ENCODE peak calls at places on chromosome 4, in six cellular contexts. One of them, this sample, is unnamed.

GRCh38 chr4:133823177-133823576 is 378.4 kb downstream of the PABPC4L start:
- DNase-seq in cardiac muscle cell: no peak
- DNase-seq in cardiac fibroblast: no peak
- DNase-seq in Caki2: no peak
- DNase-seq in RWPE1: no peak
- DNase-seq in HS-5: no peak
- DNase-seq in this sample: no peak

GRCh38 chr4:6953751-6954380 is 44.2 kb downstream of the TBC1D14 start:
- DNase-seq in cardiac muscle cell: peak
- DNase-seq in cardiac fibroblast: peak
- DNase-seq in Caki2: peak
- DNase-seq in RWPE1: no peak
- DNase-seq in HS-5: no peak
- DNase-seq in this sample: peak

GRCh38 chr4:86657910-86658309 is 63.8 kb downstream of the PTPN13 start:
- DNase-seq in cardiac muscle cell: no peak
- DNase-seq in cardiac fibroblast: no peak
- DNase-seq in Caki2: no peak
- DNase-seq in RWPE1: no peak
- DNase-seq in HS-5: no peak
- DNase-seq in this sample: no peak

GRCh38 chr4:52861879-52862604 is at the start of gene RASL11B:
- DNase-seq in cardiac muscle cell: peak
- DNase-seq in cardiac fibroblast: peak
- DNase-seq in Caki2: peak
- DNase-seq in RWPE1: peak
- DNase-seq in HS-5: peak
- DNase-seq in this sample: peak

GRCh38 chr4:94995684-94996394 is 238.1 kb downstream of the BMPR1B start:
- DNase-seq in cardiac muscle cell: peak
- DNase-seq in cardiac fibroblast: no peak
- DNase-seq in Caki2: peak
- DNase-seq in RWPE1: no peak
- DNase-seq in HS-5: no peak
- DNase-seq in this sample: peak

GRCh38 chr4:86939123-86939522 is 4.3 kb downstream of the AFF1 start:
- DNase-seq in cardiac muscle cell: no peak
- DNase-seq in cardiac fibroblast: no peak
- DNase-seq in Caki2: no peak
- DNase-seq in RWPE1: no peak
- DNase-seq in HS-5: no peak
- DNase-seq in this sample: peak

GRCh38 chr4:184368290-184368689 is 106.1 kb downstream of the IRF2 start:
- DNase-seq in cardiac muscle cell: no peak
- DNase-seq in cardiac fibroblast: no peak
- DNase-seq in Caki2: no peak
- DNase-seq in RWPE1: no peak
- DNase-seq in HS-5: no peak
- DNase-seq in this sample: no peak

GRCh38 chr4:37480509-37480908 is 205.7 kb downstream of the RELL1 start:
- DNase-seq in cardiac muscle cell: no peak
- DNase-seq in cardiac fibroblast: no peak
- DNase-seq in Caki2: no peak
- DNase-seq in RWPE1: no peak
- DNase-seq in HS-5: no peak
- DNase-seq in this sample: no peak

GRCh38 chr4:183249854-183250253 is 70.2 kb downstream of the CLDN22 start:
- DNase-seq in cardiac muscle cell: peak
- DNase-seq in cardiac fibroblast: peak
- DNase-seq in Caki2: peak
- DNase-seq in RWPE1: peak
- DNase-seq in HS-5: no peak
- DNase-seq in this sample: peak

GRCh38 chr4:173176010-173176409 is 7.4 kb downstream of the GALNT7 start:
- DNase-seq in cardiac muscle cell: no peak
- DNase-seq in cardiac fibroblast: no peak
- DNase-seq in Caki2: no peak
- DNase-seq in RWPE1: no peak
- DNase-seq in HS-5: no peak
- DNase-seq in this sample: no peak

GRCh38 chr4:21134994-21135393 is 434.7 kb downstream of the PACRGL start:
- DNase-seq in cardiac muscle cell: peak
- DNase-seq in cardiac fibroblast: peak
- DNase-seq in Caki2: peak
- DNase-seq in RWPE1: no peak
- DNase-seq in HS-5: no peak
- DNase-seq in this sample: peak

GRCh38 chr4:41241919-41242318 is 14.8 kb upstream of the UCHL1 start:
- DNase-seq in cardiac muscle cell: no peak
- DNase-seq in cardiac fibroblast: no peak
- DNase-seq in Caki2: no peak
- DNase-seq in RWPE1: no peak
- DNase-seq in HS-5: no peak
- DNase-seq in this sample: peak

GRCh38 chr4:1072830-1073446 is 40.4 kb downstream of the RNF212 start:
- DNase-seq in cardiac muscle cell: peak
- DNase-seq in cardiac fibroblast: peak
- DNase-seq in Caki2: peak
- DNase-seq in RWPE1: peak
- DNase-seq in HS-5: no peak
- DNase-seq in this sample: peak

GRCh38 chr4:7155611-7156071 is 36.7 kb upstream of the SORCS2 start:
- DNase-seq in cardiac muscle cell: peak
- DNase-seq in cardiac fibroblast: peak
- DNase-seq in Caki2: no peak
- DNase-seq in RWPE1: peak
- DNase-seq in HS-5: no peak
- DNase-seq in this sample: no peak

GRCh38 chr4:76374744-76375143 is 46.2 kb downstream of the CCDC158 start:
- DNase-seq in cardiac muscle cell: no peak
- DNase-seq in cardiac fibroblast: peak
- DNase-seq in Caki2: no peak
- DNase-seq in RWPE1: no peak
- DNase-seq in HS-5: no peak
- DNase-seq in this sample: no peak

GRCh38 chr4:153541426-153542096 is 75.4 kb downstream of the TMEM131L start:
- DNase-seq in cardiac muscle cell: peak
- DNase-seq in cardiac fibroblast: peak
- DNase-seq in Caki2: no peak
- DNase-seq in RWPE1: no peak
- DNase-seq in HS-5: peak
- DNase-seq in this sample: no peak

GRCh38 chr4:179415842-179416223 is 1973.6 kb upstream of the AGA start:
- DNase-seq in cardiac muscle cell: no peak
- DNase-seq in cardiac fibroblast: no peak
- DNase-seq in Caki2: no peak
- DNase-seq in RWPE1: no peak
- DNase-seq in HS-5: no peak
- DNase-seq in this sample: no peak

GRCh38 chr4:2560167-2560566 is 23.7 kb downstream of the FAM193A start:
- DNase-seq in cardiac muscle cell: no peak
- DNase-seq in cardiac fibroblast: no peak
- DNase-seq in Caki2: no peak
- DNase-seq in RWPE1: no peak
- DNase-seq in HS-5: no peak
- DNase-seq in this sample: no peak